ENCODE peak calls at places on chromosome 12, in four cellular contexts. One of them, this sample, is unnamed.

GRCh38 chr12:13376627-13377373 is 180.3 kb downstream of the EMP1 start:
- DNase-seq in lower lobe of right lung: no peak
- DNase-seq in EL: no peak
- DNase-seq in CD8-positive, alpha-beta T cell: no peak
- DNase-seq in this sample: peak; percentile 96

GRCh38 chr12:12524128-12524527 is 38.5 kb downstream of the DUSP16 start:
- DNase-seq in lower lobe of right lung: no peak
- DNase-seq in EL: no peak
- DNase-seq in CD8-positive, alpha-beta T cell: no peak
- DNase-seq in this sample: no peak

GRCh38 chr12:106044773-106045172 is 94.0 kb downstream of the NUAK1 start:
- DNase-seq in lower lobe of right lung: no peak
- DNase-seq in EL: peak; percentile 80
- DNase-seq in CD8-positive, alpha-beta T cell: no peak
- DNase-seq in this sample: peak; percentile 83

GRCh38 chr12:64759035-64759894 is at the start of gene GNS:
- DNase-seq in lower lobe of right lung: peak; percentile 96
- DNase-seq in EL: peak; percentile 91
- DNase-seq in CD8-positive, alpha-beta T cell: peak; percentile 92
- DNase-seq in this sample: peak; percentile 94

GRCh38 chr12:65168606-65169310 is 625 bp upstream of the LEMD3 start:
- DNase-seq in lower lobe of right lung: no peak
- DNase-seq in EL: no peak
- DNase-seq in CD8-positive, alpha-beta T cell: no peak
- DNase-seq in this sample: no peak

GRCh38 chr12:116427200-116427932 is 131.8 kb upstream of the MAP1LC3B2 start:
- DNase-seq in lower lobe of right lung: no peak
- DNase-seq in EL: peak; percentile 75
- DNase-seq in CD8-positive, alpha-beta T cell: no peak
- DNase-seq in this sample: peak; percentile 14

GRCh38 chr12:79300199-79300568 is 390.6 kb downstream of the PAWR start:
- DNase-seq in lower lobe of right lung: no peak
- DNase-seq in EL: peak; percentile 58
- DNase-seq in CD8-positive, alpha-beta T cell: no peak
- DNase-seq in this sample: no peak

GRCh38 chr12:29582156-29582555 is 84.7 kb upstream of the OVCH1 start:
- DNase-seq in lower lobe of right lung: no peak
- DNase-seq in EL: no peak
- DNase-seq in CD8-positive, alpha-beta T cell: no peak
- DNase-seq in this sample: no peak

GRCh38 chr12:112285600-112286401 is 96.4 kb downstream of the HECTD4 start:
- DNase-seq in lower lobe of right lung: no peak
- DNase-seq in EL: no peak
- DNase-seq in CD8-positive, alpha-beta T cell: no peak
- DNase-seq in this sample: no peak

GRCh38 chr12:5043589-5044419 is at the start of gene KCNA5:
- DNase-seq in lower lobe of right lung: no peak
- DNase-seq in EL: no peak
- DNase-seq in CD8-positive, alpha-beta T cell: no peak
- DNase-seq in this sample: no peak

GRCh38 chr12:108214486-108214885 is 85.4 kb downstream of the WSCD2 start:
- DNase-seq in lower lobe of right lung: no peak
- DNase-seq in EL: peak; percentile 15
- DNase-seq in CD8-positive, alpha-beta T cell: peak; percentile 10
- DNase-seq in this sample: no peak

GRCh38 chr12:108240027-108240785 is 98.9 kb downstream of the CMKLR1 start:
- DNase-seq in lower lobe of right lung: no peak
- DNase-seq in EL: no peak
- DNase-seq in CD8-positive, alpha-beta T cell: no peak
- DNase-seq in this sample: no peak

GRCh38 chr12:103901518-103902173 is 28.6 kb upstream of the HSP90B1 start:
- DNase-seq in lower lobe of right lung: no peak
- DNase-seq in EL: no peak
- DNase-seq in CD8-positive, alpha-beta T cell: peak; percentile 59
- DNase-seq in this sample: no peak

GRCh38 chr12:105396983-105397382 is 66.5 kb downstream of the C12orf75 start:
- DNase-seq in lower lobe of right lung: no peak
- DNase-seq in EL: no peak
- DNase-seq in CD8-positive, alpha-beta T cell: no peak
- DNase-seq in this sample: no peak

GRCh38 chr12:122048156-122048555 is 26.5 kb downstream of the BCL7A start:
- DNase-seq in lower lobe of right lung: no peak
- DNase-seq in EL: peak; percentile 33
- DNase-seq in CD8-positive, alpha-beta T cell: no peak
- DNase-seq in this sample: no peak

GRCh38 chr12:49131051-49131972 is at the start of gene TUBA1B:
- DNase-seq in lower lobe of right lung: peak; percentile 95
- DNase-seq in EL: peak; percentile 90
- DNase-seq in CD8-positive, alpha-beta T cell: peak; percentile 91
- DNase-seq in this sample: peak; percentile 92

GRCh38 chr12:51773145-51773869 is 75.2 kb downstream of the FIGNL2 start:
- DNase-seq in lower lobe of right lung: no peak
- DNase-seq in EL: peak; percentile 90
- DNase-seq in CD8-positive, alpha-beta T cell: no peak
- DNase-seq in this sample: peak; percentile 86

GRCh38 chr12:52351196-52352059 is 15.9 kb downstream of the KRT85 start:
- DNase-seq in lower lobe of right lung: no peak
- DNase-seq in EL: no peak
- DNase-seq in CD8-positive, alpha-beta T cell: peak; percentile 70
- DNase-seq in this sample: no peak

GRCh38 chr12:23729354-23729753 is 220.1 kb downstream of the SOX5 start:
- DNase-seq in lower lobe of right lung: no peak
- DNase-seq in EL: no peak
- DNase-seq in CD8-positive, alpha-beta T cell: no peak
- DNase-seq in this sample: peak; percentile 77

GRCh38 chr12:122896662-122897061 is 738 bp upstream of the VPS37B start:
- DNase-seq in lower lobe of right lung: no peak
- DNase-seq in EL: no peak
- DNase-seq in CD8-positive, alpha-beta T cell: no peak
- DNase-seq in this sample: no peak

GRCh38 chr12:93733358-93733757 is 56.2 kb downstream of the CRADD start:
- DNase-seq in lower lobe of right lung: no peak
- DNase-seq in EL: no peak
- DNase-seq in CD8-positive, alpha-beta T cell: no peak
- DNase-seq in this sample: peak; percentile 57

GRCh38 chr12:131482686-131483085 is 228.2 kb upstream of the SFSWAP start:
- DNase-seq in lower lobe of right lung: no peak
- DNase-seq in EL: no peak
- DNase-seq in CD8-positive, alpha-beta T cell: no peak
- DNase-seq in this sample: no peak

GRCh38 chr12:109480356-109480755 is 2.9 kb downstream of the UBE3B start:
- DNase-seq in lower lobe of right lung: no peak
- DNase-seq in EL: no peak
- DNase-seq in CD8-positive, alpha-beta T cell: no peak
- DNase-seq in this sample: no peak

GRCh38 chr12:19561411-19561961 is 122.2 kb downstream of the AEBP2 start:
- DNase-seq in lower lobe of right lung: no peak
- DNase-seq in EL: peak; percentile 8
- DNase-seq in CD8-positive, alpha-beta T cell: no peak
- DNase-seq in this sample: no peak

GRCh38 chr12:6533653-6534157 is 612 bp upstream of the GAPDH start:
- DNase-seq in lower lobe of right lung: peak; percentile 76
- DNase-seq in EL: peak; percentile 92
- DNase-seq in CD8-positive, alpha-beta T cell: peak; percentile 18
- DNase-seq in this sample: peak; percentile 92

GRCh38 chr12:82593901-82594396 is 92.8 kb upstream of the TMTC2 start:
- DNase-seq in lower lobe of right lung: no peak
- DNase-seq in EL: no peak
- DNase-seq in CD8-positive, alpha-beta T cell: no peak
- DNase-seq in this sample: peak; percentile 39

This sample was measured in kidney tubule cell.